ENCODE peak calls at places on chromosomes 13 and 19, in six cellular contexts. E is H1, J is HCT116, A is K562, U is GM12878, C is HepG2. H is an unnamed sample.

GRCh38 chr19:3503036-3503572 is 2.6 kb upstream of the DOHH start:
- DNase-seq in E (no peak), A (peak; percentile 56), J (no peak), C (no peak), U (no peak), H (no peak)

GRCh38 chr13:99577934-99578917 is 77.0 kb downstream of the TM9SF2 start:
- DNase-seq in J (no peak), E (no peak), A (no peak), U (no peak), C (peak; percentile 47), H (no peak)

GRCh38 chr13:44313674-44314073 is 60.0 kb upstream of the SERP2 start:
- DNase-seq in U (no peak), E (no peak), A (no peak), J (peak; percentile 93), C (no peak), H (no peak)

GRCh38 chr13:101552797-101553196 is 100.3 kb downstream of the ITGBL1 start:
- DNase-seq in J (no peak), E (no peak), U (no peak), C (no peak), A (no peak), H (no peak)

GRCh38 chr13:36778083-36778671 is 40.8 kb upstream of the RFXAP start:
- DNase-seq in E (peak; percentile 65), A (no peak), U (peak; percentile 20), J (no peak), C (peak; percentile 21), H (no peak)

GRCh38 chr19:46616631-46617322 is 8.1 kb downstream of the PTGIR start:
- DNase-seq in A (peak; percentile 79), J (peak; percentile 49), C (peak; percentile 50), U (no peak), E (peak; percentile 79), H (no peak)

GRCh38 chr13:92354583-92354982 is 872.0 kb upstream of the GPC6 start:
- DNase-seq in J (no peak), C (no peak), U (no peak), A (no peak), E (no peak), H (no peak)

GRCh38 chr13:109715902-109716301 is 70.5 kb downstream of the IRS2 start:
- DNase-seq in C (no peak), U (no peak), J (no peak), E (no peak), A (no peak), H (no peak)

GRCh38 chr19:6423499-6424189 is 967 bp downstream of the KHSRP start:
- DNase-seq in U (no peak), E (peak; percentile 53), C (peak; percentile 49), J (no peak), A (peak; percentile 63), H (peak; percentile 38)

GRCh38 chr19:56348289-56348877 is 33.7 kb upstream of the ZSCAN5A start:
- DNase-seq in J (peak; percentile 22), A (no peak), C (no peak), U (no peak), E (peak; percentile 46), H (no peak)

GRCh38 chr13:73913043-73913740 is 221.0 kb downstream of the KLF12 start:
- DNase-seq in E (no peak), C (no peak), J (no peak), U (no peak), A (no peak), H (no peak)

DNA sequence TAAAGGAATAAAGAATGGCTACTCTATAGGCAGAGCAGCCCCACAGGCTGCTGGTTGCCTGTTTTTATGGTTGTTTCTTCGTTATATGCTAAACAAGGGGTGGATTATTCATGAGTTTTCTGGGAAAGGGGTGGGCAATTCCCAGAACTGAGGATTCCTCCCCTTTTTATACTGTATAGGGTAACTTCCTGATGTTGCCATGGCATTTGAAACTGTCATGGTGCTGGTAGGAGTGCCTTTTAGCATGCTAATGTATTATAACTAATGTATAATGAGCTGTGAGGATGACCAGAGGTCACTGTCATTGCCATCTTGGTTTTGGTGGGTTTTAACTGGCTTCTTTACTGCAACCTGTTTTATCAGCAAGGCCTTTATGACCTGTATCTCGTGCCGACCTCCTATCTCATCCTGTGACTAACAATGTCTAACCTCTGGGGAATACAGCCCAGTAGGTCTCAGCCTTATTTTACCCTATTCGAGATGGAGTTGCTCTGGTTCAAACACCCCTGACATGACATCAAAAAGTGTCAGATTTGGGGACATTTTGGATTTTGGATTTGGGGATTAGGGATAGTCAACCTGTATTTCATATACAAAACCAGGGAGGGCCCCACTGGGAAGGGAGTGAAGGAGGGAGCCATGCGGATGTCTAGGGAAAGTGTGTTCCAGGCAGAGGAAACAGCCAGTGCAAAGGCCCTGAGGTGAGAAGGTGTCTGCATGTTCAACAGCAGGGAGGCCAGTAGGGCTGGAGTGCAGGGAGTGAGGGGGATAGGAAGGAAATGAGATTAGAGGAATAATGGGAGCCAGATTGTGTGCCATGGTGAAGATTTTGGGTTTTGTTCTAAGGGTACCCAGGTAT is 10.9 kb downstream of the FXYD5 start:
- DNase-seq in E (no peak), A (no peak), U (no peak), J (no peak), C (no peak), H (no peak)
- TF ChIP-seq ZNF274 in E (no peak), A (no peak), U (no peak), J (no peak), C (no peak), H (no peak)

GRCh38 chr19:28727835-28728159 is 485.2 kb downstream of the UQCRFS1 start:
- DNase-seq in J (no peak), U (no peak), E (no peak), C (no peak), A (no peak), H (no peak)
- TF ChIP-seq YY1 in J (no peak), U (no peak), E (no peak), C (no peak), A (no peak), H (no peak)

DNA sequence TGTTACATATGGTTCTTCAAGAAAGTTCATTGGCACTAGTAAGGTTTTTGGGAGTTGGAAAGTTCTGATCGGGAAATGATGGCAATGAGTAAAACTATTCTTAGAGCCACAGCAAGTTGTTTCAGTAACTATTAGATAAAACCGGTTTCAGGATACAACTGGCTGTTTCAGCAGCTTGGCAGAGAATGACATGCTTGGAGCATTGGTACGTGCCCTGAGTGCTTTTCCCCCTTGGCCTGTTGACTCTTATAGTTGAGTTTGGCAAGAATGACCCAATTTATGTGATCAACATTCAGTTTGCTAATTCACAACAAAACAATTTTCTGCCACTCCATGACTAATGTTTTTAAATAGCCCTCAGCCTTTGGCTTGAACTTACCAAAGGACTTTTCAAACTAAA is 10.8 kb upstream of the ZNF491 start:
- DNase-seq in E (no peak), J (no peak), U (no peak), A (no peak), C (no peak), H (no peak)
- H3K9me3 ChIP-seq in E (peaks cover 6% of the 10 kb centered on the region), J (peaks cover under 1% of the 10 kb centered on the region), U (peaks cover 14% of the 10 kb centered on the region), A (peaks cover 13% of the 10 kb centered on the region), C (no peaks in the 10 kb centered on the region), H (peaks cover 11% of the 10 kb centered on the region)

DNA sequence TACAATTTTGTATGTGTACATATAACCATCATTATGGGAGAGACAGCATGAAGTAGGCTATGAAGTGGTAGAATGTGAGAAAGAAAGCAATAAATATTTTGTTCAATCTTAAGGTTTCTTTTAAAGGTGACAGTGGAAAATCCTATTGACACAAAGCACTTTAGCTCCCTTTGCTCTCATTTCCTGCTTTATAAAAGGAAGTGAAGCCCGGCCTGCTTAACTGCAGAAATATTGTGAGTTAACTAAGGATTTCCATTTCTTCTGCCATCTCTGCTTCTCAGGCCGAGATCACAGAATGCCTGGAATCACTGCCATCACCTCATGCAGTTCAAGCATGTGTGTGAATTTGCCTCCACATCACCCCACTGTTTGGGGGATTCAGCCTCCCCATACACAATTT is 83.5 kb downstream of the FRY start:
- DNase-seq in U (no peak), E (no peak), J (no peak), C (no peak), A (no peak), H (no peak)
- TF ChIP-seq ZNF274 in U (no peak), E (no peak), J (no peak), C (no peak), A (no peak), H (no peak)

GRCh38 chr13:71621152-71622124 is 245.6 kb downstream of the DACH1 start:
- DNase-seq in U (no peak), J (no peak), C (no peak), E (no peak), A (no peak), H (no peak)
- TF ChIP-seq YY1 in U (no peak), J (no peak), C (no peak), E (no peak), A (no peak), H (no peak)

GRCh38 chr19:24127601-24128000 is 40.6 kb downstream of the ZNF254 start:
- DNase-seq in J (no peak), A (no peak), E (no peak), C (no peak), U (no peak), H (no peak)
- H3K9me3 ChIP-seq in J (peaks cover 26% of the 10 kb centered on the region), A (peaks cover 16% of the 10 kb centered on the region), E (peaks cover 59% of the 10 kb centered on the region), C (peaks cover 75% of the 10 kb centered on the region), U (peaks cover 17% of the 10 kb centered on the region), H (peaks cover 99% of the 10 kb centered on the region)

DNA sequence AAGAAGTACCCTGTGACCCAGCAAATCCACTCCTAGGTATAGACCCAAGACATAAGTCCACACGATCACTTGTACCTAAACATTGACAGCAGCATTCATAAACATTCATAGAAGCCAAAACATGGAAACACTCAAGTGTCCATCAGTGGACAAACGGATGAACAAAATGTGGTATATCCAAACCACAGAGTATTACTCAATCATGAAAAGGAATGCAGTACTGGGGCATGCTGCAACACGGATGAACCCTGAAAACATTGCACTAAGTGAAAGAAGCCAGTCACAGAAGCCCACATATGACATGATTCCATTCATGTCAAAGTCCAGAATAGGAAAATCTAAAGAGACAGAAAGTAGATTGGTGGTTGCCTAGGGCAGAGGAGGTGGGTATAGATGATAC is 22.8 kb upstream of the CCNE1 start:
- DNase-seq in C (no peak), E (no peak), U (no peak), J (no peak), A (no peak), H (no peak)
- TF ChIP-seq ZNF274 in C (no peak), E (no peak), U (no peak), J (no peak), A (no peak), H (no peak)

GRCh38 chr19:13262450-13262849 is 112.2 kb downstream of the IER2 start:
- DNase-seq in A (peak; percentile 71), J (no peak), C (peak; percentile 38), U (no peak), E (no peak), H (no peak)
- TF ChIP-seq YY1 in A (no peak), J (no peak), C (no peak), U (no peak), E (no peak), H (no peak)

H was measured in NT2/D1.